ENCODE peak calls at places on chromosome 4, in seven cellular contexts. W, X, P, D, R, L and F are unnamed samples.
A peak's percentile ranks its signal among the peaks of the same experiment; 100 is the strongest.

GRCh38 chr4:143207555-143207954 is 22.8 kb downstream of the USP38 start:
- DNase-seq in W (no peak), X (no peak), P (peak; percentile 49), D (no peak), R (peak; percentile 49), L (no peak), F (no peak)

GRCh38 chr4:88938138-88938537 is 118.8 kb downstream of the FAM13A start:
- DNase-seq in W (peak; percentile 84), X (no peak), P (peak; percentile 91), D (peak; percentile 69), R (peak; percentile 15), L (no peak), F (no peak)

GRCh38 chr4:103934178-103934789 is 214.5 kb upstream of the TACR3 start:
- DNase-seq in W (peak; percentile 3), X (peak; percentile 0), P (peak; percentile 41), D (no peak), R (peak; percentile 62), L (no peak), F (peak; percentile 10)

GRCh38 chr4:15938640-15939039 is at the start of gene FGFBP1:
- DNase-seq in W (no peak), X (no peak), P (no peak), D (no peak), R (no peak), L (no peak), F (no peak)

GRCh38 chr4:123343400-123344060 is 53.1 kb upstream of the SPRY1 start:
- DNase-seq in W (no peak), X (no peak), P (no peak), D (no peak), R (no peak), L (no peak), F (no peak)

GRCh38 chr4:89788243-89789072 is 48.5 kb downstream of the SNCA start:
- DNase-seq in W (no peak), X (no peak), P (no peak), D (no peak), R (no peak), L (no peak), F (peak; percentile 18)

GRCh38 chr4:2944091-2944482 is 19.1 kb downstream of the NOP14 start:
- DNase-seq in W (no peak), X (no peak), P (no peak), D (no peak), R (no peak), L (no peak), F (no peak)

GRCh38 chr4:184751585-184751956 is 17.7 kb upstream of the CENPU start:
- DNase-seq in W (no peak), X (no peak), P (no peak), D (no peak), R (no peak), L (no peak), F (no peak)

GRCh38 chr4:166087569-166087968 is 214.5 kb downstream of the TLL1 start:
- DNase-seq in W (no peak), X (no peak), P (no peak), D (no peak), R (no peak), L (no peak), F (no peak)

GRCh38 chr4:37699874-37700481 is 13.8 kb upstream of the RELL1 start:
- DNase-seq in W (no peak), X (no peak), P (no peak), D (no peak), R (no peak), L (no peak), F (no peak)

GRCh38 chr4:93174598-93174997 is 654.0 kb upstream of the ATOH1 start:
- DNase-seq in W (no peak), X (no peak), P (no peak), D (no peak), R (no peak), L (no peak), F (no peak)

GRCh38 chr4:53478671-53479456 is 101.4 kb downstream of the FIP1L1 start:
- DNase-seq in W (peak; percentile 57), X (no peak), P (peak; percentile 93), D (peak; percentile 71), R (peak; percentile 53), L (no peak), F (peak; percentile 66)

GRCh38 chr4:121685257-121685656 is 11.5 kb downstream of the ANXA5 start:
- DNase-seq in W (no peak), X (no peak), P (no peak), D (no peak), R (no peak), L (no peak), F (no peak)

GRCh38 chr4:158121203-158121586 is 51.6 kb downstream of the GASK1B start:
- DNase-seq in W (peak; percentile 77), X (no peak), P (peak; percentile 87), D (peak; percentile 92), R (peak; percentile 7), L (no peak), F (peak; percentile 76)

GRCh38 chr4:10677796-10678497 is 6.6 kb downstream of the CLNK start:
- DNase-seq in W (no peak), X (no peak), P (no peak), D (no peak), R (no peak), L (no peak), F (no peak)

GRCh38 chr4:41866799-41867677 is 68.2 kb upstream of the TMEM33 start:
- DNase-seq in W (no peak), X (no peak), P (no peak), D (no peak), R (no peak), L (no peak), F (no peak)

GRCh38 chr4:2891294-2891693 is 47.6 kb downstream of the ADD1 start:
- DNase-seq in W (no peak), X (no peak), P (peak; percentile 61), D (no peak), R (peak; percentile 52), L (no peak), F (peak; percentile 30)